ENCODE peak calls at places on chromosomes 13 and 19, in ten cellular contexts. R is SK-N-MC, B is aorta, Q is ascending aorta, J is H1, I is heart left ventricle, W is fibroblast of lung, U is psoas muscle, N is SJSA1, X is stomach. S is an unnamed sample.

GRCh38 chr13:105466376-105466775 is 1069.1 kb downstream of the EFNB2 start:
- DNase-seq in U (no peak), W (no peak), I (no peak), J (no peak), R (no peak), X (no peak), B (no peak), N (no peak), Q (no peak), S (no peak)

GRCh38 chr19:43804443-43804842 is 2.2 kb upstream of the LYPD5 start:
- DNase-seq in Q (no peak), I (no peak), W (no peak), N (no peak), B (no peak), U (no peak), R (no peak), J (no peak), X (no peak), S (no peak)

GRCh38 chr13:26855071-26855470 is 94.5 kb upstream of the GPR12 start:
- DNase-seq in J (no peak), N (no peak), I (no peak), X (no peak), B (no peak), W (no peak), U (no peak), Q (no peak), R (no peak), S (no peak)

GRCh38 chr19:34308381-34309367 is 54.3 kb downstream of the GARRE1 start:
- DNase-seq in W (no peak), I (no peak), N (no peak), R (peak; percentile 32), X (no peak), Q (no peak), U (no peak), B (no peak), J (no peak), S (no peak)

GRCh38 chr13:110788778-110789177 is 75.3 kb downstream of the ING1 start:
- DNase-seq in W (no peak), U (no peak), N (no peak), B (no peak), Q (no peak), I (no peak), R (no peak), J (no peak), X (no peak), S (no peak)

GRCh38 chr13:80716610-80717081 is 375.7 kb upstream of the SPRY2 start:
- DNase-seq in U (no peak), X (no peak), I (no peak), J (peak; percentile 46), R (no peak), Q (no peak), N (peak; percentile 32), B (peak; percentile 49), W (peak; percentile 95), S (peak; percentile 5)

GRCh38 chr13:75869981-75870380 is 233.9 kb downstream of the LMO7 start:
- DNase-seq in X (no peak), W (no peak), J (no peak), R (no peak), U (no peak), B (no peak), Q (no peak), I (no peak), N (no peak), S (no peak)

GRCh38 chr13:29165216-29165615 is 345.1 kb downstream of the MTUS2 start:
- DNase-seq in N (no peak), J (no peak), R (no peak), W (no peak), X (no peak), Q (no peak), U (no peak), I (no peak), B (no peak), S (no peak)

GRCh38 chr19:41540041-41540695 is 35.8 kb upstream of the CEACAM21 start:
- DNase-seq in R (no peak), B (no peak), J (no peak), W (no peak), Q (no peak), I (no peak), N (no peak), X (no peak), U (no peak), S (no peak)

GRCh38 chr13:110326263-110326904 is 19.3 kb downstream of the COL4A2 start:
- DNase-seq in Q (peak; percentile 80), U (no peak), R (no peak), X (no peak), B (no peak), N (peak; percentile 82), W (no peak), J (no peak), I (no peak), S (no peak)

GRCh38 chr19:42216653-42217521 is 590 bp downstream of the DEDD2 start:
- DNase-seq in J (peak; percentile 85), Q (peak; percentile 74), X (peak; percentile 51), B (peak; percentile 74), U (peak; percentile 45), N (no peak), W (peak; percentile 23), I (peak; percentile 68), R (no peak), S (no peak)

GRCh38 chr13:90883592-90883991 is 463.9 kb upstream of the MIR17HG start:
- DNase-seq in X (no peak), N (no peak), W (no peak), U (no peak), J (no peak), I (no peak), B (no peak), R (no peak), Q (no peak), S (no peak)

GRCh38 chr13:43979492-43979891 is 99.8 kb downstream of the LACC1 start:
- DNase-seq in U (no peak), I (no peak), J (no peak), Q (no peak), X (no peak), N (no peak), B (no peak), R (no peak), W (no peak), S (no peak)

GRCh38 chr13:95246292-95247082 is 54.8 kb downstream of the ABCC4 start:
- DNase-seq in W (no peak), J (no peak), N (no peak), I (no peak), Q (no peak), X (no peak), R (no peak), B (no peak), U (no peak), S (no peak)

DNA sequence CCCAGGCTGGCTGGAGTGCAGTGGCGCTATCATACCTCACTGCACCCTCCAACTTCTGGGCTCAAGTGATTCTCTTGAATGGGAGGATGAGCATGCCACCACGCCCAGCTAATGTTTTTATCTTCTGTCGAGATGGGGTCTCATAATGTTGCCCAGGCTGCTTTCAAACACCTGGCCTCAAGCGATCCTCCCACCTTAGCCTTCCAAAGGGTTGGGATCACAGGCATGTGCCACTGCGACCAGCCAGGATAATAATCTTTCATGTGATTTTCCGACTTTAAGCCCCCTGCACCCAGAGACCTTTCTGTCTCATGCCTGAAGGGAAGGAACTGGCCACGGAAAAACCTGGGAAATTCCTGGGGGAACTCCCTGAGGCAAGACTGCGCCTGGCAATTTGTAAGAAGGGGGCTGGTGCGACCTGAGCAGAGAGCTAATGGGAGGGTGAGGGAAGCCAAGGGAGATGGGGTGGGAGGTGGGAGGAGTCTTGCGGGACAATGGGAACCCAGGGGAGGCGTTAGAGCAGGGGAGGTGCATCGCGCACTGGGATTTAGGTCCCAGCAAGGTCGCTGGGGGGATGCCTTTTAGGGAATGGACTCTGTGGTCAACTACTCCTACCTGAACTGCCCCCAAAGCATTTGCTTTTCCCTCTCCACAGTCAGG is 1.2 kb upstream of the CCDC124 start:
- DNase-seq in J (peak; percentile 75), I (no peak), N (no peak), X (no peak), R (no peak), Q (no peak), U (no peak), W (no peak), B (no peak), S (peak; percentile 84)
- H3K27ac ChIP-seq in J (peak overlapping the region; percentile 96), I (peak overlapping the region; percentile 77), N (no peak overlapping the region), X (no peak overlapping the region), R (no peak overlapping the region), Q (no peak overlapping the region), U (no peak overlapping the region), W (no peak overlapping the region), B (no peak overlapping the region), S (no peak overlapping the region)

DNA sequence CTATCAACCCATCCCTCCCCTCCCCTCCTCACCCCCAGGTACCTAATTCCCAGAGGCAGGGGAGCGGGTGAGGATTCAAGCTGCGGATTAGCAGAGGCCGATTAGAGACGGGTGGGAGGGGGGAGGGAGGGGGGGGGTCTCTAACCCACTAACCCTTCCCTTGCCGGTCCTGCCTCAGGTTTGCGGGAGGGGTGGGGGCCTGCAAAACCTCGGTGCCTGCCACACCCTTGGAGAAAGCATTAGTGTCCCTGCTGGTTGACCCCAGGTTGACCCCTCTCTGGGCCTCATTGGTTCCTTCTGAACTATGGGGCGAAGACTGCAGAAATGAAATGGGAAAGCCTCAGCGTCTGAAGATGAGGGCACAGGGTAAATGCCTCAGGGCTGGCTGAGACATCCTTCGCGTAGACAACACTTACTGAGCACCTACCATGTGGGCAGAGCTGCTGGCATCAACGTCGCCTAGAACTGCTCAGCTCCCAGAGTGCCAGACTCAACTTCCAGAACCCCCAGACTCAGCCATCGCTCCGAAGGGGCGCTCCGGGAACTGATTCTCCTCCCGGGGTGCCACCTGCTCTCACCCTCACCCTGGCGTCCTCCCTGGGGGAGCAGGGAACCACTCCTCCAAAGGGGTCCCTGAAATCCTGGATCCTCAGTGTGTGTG is 8.5 kb upstream of the NFIC start:
- DNase-seq in R (no peak), B (no peak), N (no peak), X (no peak), W (no peak), I (peak; percentile 67), U (no peak), J (no peak), Q (no peak), S (no peak)
- H3K4me3 ChIP-seq in R (peak overlapping the region; percentile 78), B (no peak overlapping the region), N (no peak overlapping the region), X (peak overlapping the region; percentile 99), W (no peak overlapping the region), I (peak overlapping the region; percentile 52), U (peak overlapping the region; percentile 68), J (no peak overlapping the region), Q (peak overlapping the region; percentile 83), S (no peak overlapping the region)

GRCh38 chr13:33751151-33751550 is 66.8 kb upstream of the RFC3 start:
- DNase-seq in N (peak; percentile 7), I (no peak), R (no peak), U (no peak), Q (no peak), B (no peak), X (no peak), W (peak; percentile 50), J (no peak), S (no peak)
- H3K27ac ChIP-seq in N (no peak overlapping the region), I (no peak overlapping the region), R (no peak overlapping the region), U (no peak overlapping the region), Q (no peak overlapping the region), B (no peak overlapping the region), X (no peak overlapping the region), W (no peak overlapping the region), J (no peak overlapping the region), S (no peak overlapping the region)

DNA sequence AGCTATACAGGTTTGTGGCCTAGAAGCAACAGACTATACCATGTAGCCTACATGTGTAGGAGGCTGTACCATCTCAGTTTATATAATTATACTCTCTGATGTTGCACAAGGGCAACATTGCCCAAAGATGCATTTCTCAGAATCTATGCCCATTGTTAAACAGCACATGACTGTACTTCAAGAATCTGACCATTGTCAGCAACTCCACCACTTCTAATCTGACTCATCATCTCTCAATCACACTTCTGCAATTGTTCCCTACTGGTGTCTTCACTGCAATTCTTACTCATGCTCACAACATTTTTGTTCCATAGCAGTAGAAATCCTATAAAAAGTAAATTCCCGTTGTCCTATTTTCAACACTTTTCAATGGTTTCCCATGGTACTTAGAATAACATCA is 63.9 kb upstream of the ATXN8OS start:
- DNase-seq in W (no peak), U (no peak), R (no peak), N (no peak), J (no peak), X (no peak), I (no peak), Q (no peak), B (no peak), S (no peak)
- H3K4me3 ChIP-seq in W (no peak overlapping the region), U (no peak overlapping the region), R (no peak overlapping the region), N (no peak overlapping the region), J (no peak overlapping the region), X (no peak overlapping the region), I (no peak overlapping the region), Q (no peak overlapping the region), B (no peak overlapping the region), S (no peak overlapping the region)

S was measured in iPS DF 6.9.